ENCODE peak calls at places on chromosomes 11 and 22, in four cellular contexts. C is Panc1, E is K562, Y is HepG2. P is an unnamed sample.

GRCh38 chr11:7927635-7928034 is 3.4 kb downstream of the OR10A6 start:
- DNase-seq in Y (no peak), C (no peak), E (no peak), P (no peak)

GRCh38 chr11:132234878-132235277 is 864.5 kb downstream of the NTM start:
- DNase-seq in E (no peak), C (no peak), Y (no peak), P (no peak)

GRCh38 chr22:35323305-35323704 is 23.6 kb downstream of the TOM1 start:
- DNase-seq in Y (no peak), C (no peak), E (no peak), P (no peak)

GRCh38 chr22:27405672-27406388 is 395.7 kb downstream of the MN1 start:
- DNase-seq in Y (peak; percentile 16), E (peak; percentile 43), C (no peak), P (peak; percentile 18)

GRCh38 chr22:22700631-22701030 is 56.2 kb downstream of the GGTLC2 start:
- DNase-seq in C (no peak), E (no peak), Y (no peak), P (no peak)

GRCh38 chr11:1548221-1549070 is 23.6 kb downstream of the DUSP8 start:
- DNase-seq in E (peak; percentile 23), Y (no peak), C (peak; percentile 39), P (peak; percentile 62)

GRCh38 chr11:94002226-94002625 is 18.9 kb upstream of the HEPHL1 start:
- DNase-seq in C (no peak), Y (no peak), E (no peak), P (no peak)

GRCh38 chr22:36610567-36610966 is 81.6 kb upstream of the EIF3D start:
- DNase-seq in C (no peak), Y (no peak), E (no peak), P (no peak)

GRCh38 chr11:48193876-48194275 is 22.7 kb upstream of the OR4B1 start:
- DNase-seq in E (no peak), Y (no peak), C (no peak), P (no peak)

GRCh38 chr11:47285969-47286770 is 16.2 kb downstream of the MADD start:
- DNase-seq in C (no peak), Y (no peak), E (no peak), P (no peak)

GRCh38 chr11:117062503-117062902 is 35.7 kb downstream of the SIK3 start:
- DNase-seq in E (no peak), Y (no peak), C (no peak), P (no peak)

GRCh38 chr22:48485144-48486135 is 1342.2 kb downstream of the BRD1 start:
- DNase-seq in Y (no peak), C (no peak), E (no peak), P (no peak)

GRCh38 chr11:22778642-22779041 is 51.0 kb downstream of the SVIP start:
- DNase-seq in Y (peak; percentile 4), E (no peak), C (no peak), P (no peak)

GRCh38 chr22:39414886-39415285 is 15.3 kb downstream of the TAB1 start:
- DNase-seq in C (no peak), Y (no peak), E (no peak), P (no peak)

GRCh38 chr11:15204766-15205165 is 90.0 kb downstream of the INSC start:
- DNase-seq in E (no peak), Y (no peak), C (no peak), P (no peak)

GRCh38 chr22:32333769-32334639 is 23.7 kb upstream of the RFPL3 start:
- DNase-seq in E (no peak), Y (no peak), C (no peak), P (no peak)

DNA sequence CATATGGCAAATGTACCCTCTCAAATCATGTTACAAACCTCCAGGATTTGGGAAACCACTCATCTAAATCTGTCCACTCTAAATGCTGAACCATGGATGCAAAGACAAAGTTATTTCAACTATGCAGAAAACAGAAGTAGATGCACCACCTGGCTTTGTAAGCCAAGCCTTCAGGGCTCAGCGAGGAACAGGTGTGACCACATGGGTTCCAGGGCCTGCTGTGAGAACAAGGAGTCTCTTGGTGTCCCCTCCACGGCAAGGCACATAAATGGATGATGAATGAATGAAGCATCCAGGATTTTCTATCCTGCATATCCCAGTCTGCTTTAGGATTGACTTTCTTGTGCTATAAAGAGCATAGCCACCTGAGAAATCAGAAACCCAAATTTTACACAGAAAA is 284.5 kb downstream of the LARGE1 start:
- DNase-seq in E (no peak), C (no peak), Y (no peak), P (no peak)
- TF ChIP-seq TCF7L2 in E (no peak), C (no peak), Y (no peak), P (no peak)

DNA sequence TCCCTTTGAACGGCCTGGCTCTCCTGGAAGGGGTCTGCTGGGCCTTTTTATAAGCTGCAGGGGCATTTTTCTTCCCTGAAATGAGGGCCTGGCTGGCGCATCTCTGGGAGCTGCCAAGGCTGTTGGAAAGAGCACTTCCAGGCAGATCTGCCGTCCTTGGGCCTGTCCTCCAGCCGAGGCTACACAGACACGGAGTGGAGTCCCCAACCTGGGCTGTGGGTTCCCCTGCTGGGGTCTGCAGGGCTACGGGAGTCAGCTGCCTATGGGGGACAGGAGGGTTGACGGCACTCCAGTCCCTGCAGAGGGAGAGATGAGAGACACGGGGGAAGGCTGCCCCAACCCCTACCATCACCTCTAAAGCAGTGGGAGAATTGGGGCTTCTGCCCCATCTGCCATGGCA is 606.6 kb downstream of the TBC1D22A start:
- DNase-seq in Y (no peak), E (no peak), C (no peak), P (no peak)
- TF ChIP-seq TCF7L2 in Y (no peak), E (no peak), C (no peak), P (no peak)

GRCh38 chr11:76698321-76699043 is 27.9 kb upstream of the LRRC32 start:
- DNase-seq in E (peak; percentile 82), C (no peak), Y (no peak), P (peak; percentile 34)

GRCh38 chr11:76699461-76700091 is 29.0 kb upstream of the LRRC32 start:
- DNase-seq in C (no peak), E (peak; percentile 65), Y (no peak), P (no peak)

GRCh38 chr11:76701701-76702100 is 31.2 kb upstream of the LRRC32 start:
- DNase-seq in Y (no peak), C (no peak), E (peak; percentile 60), P (no peak)

GRCh38 chr11:76702378-76703128 is 32.0 kb upstream of the LRRC32 start:
- DNase-seq in E (peak; percentile 94), Y (no peak), C (no peak), P (no peak)

DNA sequence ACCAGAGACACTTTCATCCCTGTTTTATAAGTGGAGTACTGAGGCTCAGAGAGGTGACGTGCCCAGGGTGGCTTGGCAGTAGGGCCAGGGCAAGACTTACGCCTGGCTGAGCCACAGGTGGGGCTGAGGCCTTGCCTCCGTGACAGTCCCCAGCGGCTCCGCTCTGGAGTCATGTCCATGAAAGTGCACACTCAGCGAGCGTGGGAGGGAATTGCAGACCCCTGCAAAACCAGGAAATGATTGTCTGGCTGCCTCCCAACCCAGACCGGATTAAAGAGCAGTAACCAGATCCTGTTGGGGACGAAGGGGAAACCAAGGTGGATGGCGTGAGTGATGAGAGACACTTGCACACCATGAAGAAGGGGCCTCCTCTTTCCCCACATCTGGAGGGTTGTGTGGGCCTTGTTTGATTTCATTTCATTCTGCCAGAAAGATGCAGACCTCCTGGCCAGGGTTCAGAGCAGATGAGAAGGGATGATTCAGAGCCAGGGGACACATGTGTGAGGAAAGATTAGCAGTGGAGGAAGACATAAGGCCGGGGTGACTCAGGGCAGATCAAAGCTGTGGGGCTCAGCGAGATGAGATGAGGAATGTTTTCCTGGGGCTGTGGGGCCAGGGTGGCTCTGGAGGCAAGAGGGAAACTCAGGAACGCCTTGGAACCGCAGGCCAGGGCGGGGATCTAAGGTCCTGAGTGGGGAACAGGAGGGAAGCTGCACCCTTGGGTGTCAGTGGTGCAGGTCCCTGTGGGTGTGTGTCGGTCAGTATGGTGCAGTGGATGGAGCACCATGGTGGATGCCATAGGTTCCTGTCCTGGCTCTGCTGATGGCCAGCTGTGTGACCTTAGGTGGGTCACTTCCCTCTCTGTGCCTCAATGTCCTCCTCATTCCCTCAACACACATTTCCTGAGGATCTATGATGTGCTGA is 29.9 kb upstream of the LRRC32 start:
- DNase-seq in E (peak; percentile 96), Y (peak; percentile 15), C (no peak), P (peak; percentile 79)
- TF ChIP-seq TCF7L2 in E (peak; percentile 79), Y (no peak), C (no peak), P (peak; percentile 94)

DNA sequence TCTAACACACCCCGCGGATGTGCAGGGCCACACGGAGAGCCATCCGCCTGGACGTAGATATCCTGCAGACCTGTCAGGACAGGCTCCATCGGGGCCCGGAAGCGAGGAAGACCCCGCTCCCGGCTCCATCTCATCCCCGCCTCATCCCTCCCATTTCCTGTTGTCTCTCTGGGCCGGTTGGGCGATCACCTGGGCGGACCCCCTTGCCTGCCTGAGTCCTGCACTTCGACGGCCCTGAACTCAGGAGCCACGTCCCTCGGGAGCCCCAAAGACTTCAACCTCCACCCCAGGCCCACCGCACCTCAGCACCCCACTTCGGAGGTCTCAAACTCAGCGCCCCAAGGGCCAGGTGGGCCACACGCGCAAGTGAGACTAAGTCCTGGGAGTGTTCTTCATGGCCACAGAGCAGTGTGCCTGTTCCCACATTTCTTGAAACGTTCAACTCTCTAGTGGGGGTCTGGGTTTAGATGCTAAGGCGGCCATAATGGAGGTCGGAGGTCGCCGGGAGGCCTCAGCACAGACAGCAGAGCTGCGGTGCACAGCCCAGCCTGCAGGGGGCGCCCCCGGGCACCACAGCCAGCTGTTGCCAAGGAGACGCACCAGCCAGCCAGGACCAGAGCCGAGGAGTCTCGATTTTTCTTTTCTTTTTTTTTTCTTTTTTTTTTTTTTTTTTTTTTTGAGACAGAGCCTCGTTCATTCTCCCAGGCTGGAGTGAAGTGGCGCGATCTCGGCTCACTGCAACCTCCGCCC is 26.0 kb upstream of the FADD start:
- DNase-seq in E (peak; percentile 70), C (no peak), Y (peak; percentile 13), P (peak; percentile 16)
- TF ChIP-seq TCF7L2 in E (no peak), C (no peak), Y (no peak), P (no peak)

DNA sequence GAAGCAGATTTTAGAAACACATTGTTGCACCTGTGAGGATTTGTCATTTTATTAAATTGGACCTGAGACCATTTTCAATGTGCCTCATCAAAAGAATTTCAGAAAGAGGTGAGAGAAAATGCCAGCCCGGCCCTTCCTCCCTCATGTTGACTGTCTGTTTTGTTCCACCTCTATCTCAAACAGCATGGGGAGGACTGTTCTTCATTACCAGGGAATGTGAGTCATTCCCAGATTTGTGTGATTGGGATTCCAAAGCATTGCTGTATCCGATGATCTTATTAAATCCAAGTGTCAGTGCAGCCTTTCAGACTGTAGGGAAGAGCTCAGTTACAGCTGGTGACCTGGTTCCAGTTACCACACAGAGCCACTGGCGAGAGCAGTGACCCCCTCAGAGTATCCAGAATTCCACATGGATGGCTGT is 20.7 kb downstream of the KREMEN1 start:
- DNase-seq in C (no peak), Y (no peak), E (no peak), P (no peak)
- TF ChIP-seq TCF7L2 in C (no peak), Y (no peak), E (no peak), P (no peak)

DNA sequence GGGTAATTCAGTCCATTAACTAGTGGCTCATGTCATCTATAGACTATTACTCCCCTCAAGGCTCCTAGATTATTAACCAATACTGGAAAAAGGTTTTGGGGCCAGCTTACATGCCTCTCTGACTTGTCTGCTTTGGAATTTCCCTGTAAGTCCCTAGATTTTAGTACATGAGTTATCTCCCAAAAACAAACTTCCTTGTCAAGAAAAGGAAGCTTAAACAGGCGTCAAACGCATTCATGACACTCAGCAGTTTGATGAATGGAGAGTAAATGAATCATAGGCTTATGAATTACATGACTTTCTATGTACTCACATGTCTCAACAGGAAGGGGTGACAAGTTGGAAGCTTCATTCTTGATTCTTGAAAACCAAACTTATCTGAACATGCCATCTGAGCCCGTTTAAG is 70.8 kb downstream of the BLID start:
- DNase-seq in C (no peak), E (no peak), Y (no peak), P (no peak)
- TF ChIP-seq TCF7L2 in C (no peak), E (no peak), Y (no peak), P (no peak)